ENCODE peak calls at places on chromosomes 2 and 18, in eight cellular contexts. L, C, B, U, H, Z, I and M are unnamed samples.

GRCh38 chr2:188291142-188291616 is 495 bp upstream of the GULP1 start:
- DNase-seq in L (no peak), C (no peak), B (no peak), U (no peak), H (peak; percentile 23), Z (peak; percentile 35), I (peak; percentile 21), M (peak; percentile 60)

GRCh38 chr18:59985289-59985688 is 85.5 kb downstream of the PMAIP1 start:
- DNase-seq in L (no peak), C (no peak), B (no peak), U (no peak), H (no peak), Z (no peak), I (no peak), M (no peak)

GRCh38 chr2:162890690-162891311 is 52.2 kb upstream of the KCNH7 start:
- DNase-seq in L (no peak), C (no peak), B (no peak), U (peak; percentile 61), H (peak; percentile 67), Z (peak; percentile 73), I (peak; percentile 30), M (peak; percentile 31)

GRCh38 chr2:100571668-100572067 is 8.9 kb downstream of the PDCL3 start:
- DNase-seq in L (no peak), C (peak; percentile 11), B (no peak), U (no peak), H (no peak), Z (no peak), I (no peak), M (peak; percentile 67)

GRCh38 chr18:37362158-37362890 is 203.3 kb downstream of the CELF4 start:
- DNase-seq in L (no peak), C (no peak), B (no peak), U (no peak), H (no peak), Z (no peak), I (no peak), M (no peak)

GRCh38 chr2:49210191-49210590 is 55.9 kb upstream of the FSHR start:
- DNase-seq in L (no peak), C (no peak), B (no peak), U (no peak), H (no peak), Z (no peak), I (no peak), M (no peak)

GRCh38 chr2:130882111-130882510 is 45.4 kb downstream of the ARHGEF4 start:
- DNase-seq in L (no peak), C (no peak), B (no peak), U (no peak), H (no peak), Z (no peak), I (no peak), M (no peak)

GRCh38 chr18:30510882-30511281 is 531.7 kb downstream of the DSC3 start:
- DNase-seq in L (no peak), C (no peak), B (no peak), U (no peak), H (no peak), Z (no peak), I (no peak), M (no peak)

GRCh38 chr2:36507408-36507812 is 90.6 kb downstream of the FEZ2 start:
- DNase-seq in L (no peak), C (no peak), B (peak; percentile 19), U (peak; percentile 51), H (peak; percentile 68), Z (peak; percentile 81), I (peak; percentile 45), M (peak; percentile 67)

GRCh38 chr2:134146620-134147019 is 107.3 kb upstream of the MGAT5 start:
- DNase-seq in L (no peak), C (no peak), B (no peak), U (peak; percentile 58), H (no peak), Z (no peak), I (no peak), M (no peak)

GRCh38 chr2:118250463-118250862 is 162.2 kb downstream of the INSIG2 start:
- DNase-seq in L (no peak), C (no peak), B (no peak), U (no peak), H (no peak), Z (no peak), I (no peak), M (no peak)

GRCh38 chr2:173792166-173792565 is 173.0 kb downstream of the SP3 start:
- DNase-seq in L (no peak), C (no peak), B (no peak), U (no peak), H (no peak), Z (no peak), I (no peak), M (no peak)

GRCh38 chr2:152646775-152647174 is 70.5 kb downstream of the PRPF40A start:
- DNase-seq in L (no peak), C (no peak), B (no peak), U (peak; percentile 95), H (peak; percentile 90), Z (peak; percentile 71), I (no peak), M (peak; percentile 67)

DNA sequence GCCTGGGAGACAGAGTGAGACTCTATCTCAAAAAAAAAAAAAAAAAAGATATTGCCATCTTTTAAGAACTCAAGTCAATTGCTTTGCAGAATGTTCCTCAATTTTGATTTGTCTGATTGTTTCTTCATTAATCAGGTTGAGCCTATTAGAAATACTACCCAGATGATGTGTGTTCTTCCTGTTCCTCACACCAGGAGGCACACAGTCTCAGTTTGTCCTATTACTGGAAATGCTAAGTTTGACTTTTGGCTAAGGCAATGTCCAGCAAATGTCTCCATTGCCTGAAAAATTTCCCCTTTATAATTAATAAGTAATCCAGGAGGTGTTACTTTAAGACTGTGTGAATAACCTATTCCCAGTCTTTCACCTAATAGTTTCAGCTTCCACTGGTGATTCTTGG is 28.4 kb downstream of the BOLA3 start:
- DNase-seq in L (no peak), C (no peak), B (no peak), U (no peak), H (peak; percentile 31), Z (peak; percentile 25), I (no peak), M (peak; percentile 7)
- TF ChIP-seq CTCF in L (no peak), C (no peak), B (no peak), U (no peak), H (peak; percentile 24), Z (no peak), I (no peak), M (peak; percentile 32)

GRCh38 chr18:13796515-13796914 is 27.4 kb upstream of the MC5R start:
- DNase-seq in L (no peak), C (no peak), B (no peak), U (no peak), H (no peak), Z (no peak), I (no peak), M (no peak)

GRCh38 chr18:13797157-13797611 is 26.8 kb upstream of the MC5R start:
- DNase-seq in L (no peak), C (no peak), B (no peak), U (no peak), H (no peak), Z (no peak), I (no peak), M (no peak)

GRCh38 chr18:13800505-13801259 is 23.3 kb upstream of the MC5R start:
- DNase-seq in L (peak; percentile 89), C (no peak), B (peak; percentile 69), U (no peak), H (peak; percentile 34), Z (peak; percentile 42), I (peak; percentile 79), M (peak; percentile 28)

GRCh38 chr18:13801260-13801601 is 22.7 kb upstream of the MC5R start:
- DNase-seq in L (no peak), C (no peak), B (no peak), U (no peak), H (no peak), Z (no peak), I (no peak), M (no peak)

DNA sequence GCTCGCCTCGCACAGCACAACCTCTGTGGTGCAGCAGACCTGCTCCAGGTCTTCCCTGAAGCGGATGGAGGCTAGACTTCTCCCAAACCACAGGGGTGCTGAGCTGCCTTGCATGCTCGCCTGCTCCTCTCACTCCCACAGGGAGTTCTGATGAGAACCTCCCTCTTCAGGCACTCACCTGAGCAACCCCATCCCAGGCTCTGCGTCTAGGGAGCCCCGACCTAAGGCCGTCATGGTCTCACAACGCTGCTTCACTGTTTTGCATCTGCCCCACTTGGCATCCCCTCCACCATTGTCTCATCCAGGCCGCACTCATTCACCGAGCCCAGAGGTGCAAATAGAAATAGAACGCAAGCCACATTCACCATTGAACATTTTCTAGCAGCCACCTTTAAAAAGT is 24.6 kb upstream of the MC5R start:
- DNase-seq in L (no peak), C (no peak), B (no peak), U (no peak), H (no peak), Z (no peak), I (no peak), M (no peak)
- TF ChIP-seq CTCF in L (no peak), C (no peak), B (no peak), U (no peak), H (no peak), Z (no peak), I (no peak), M (no peak)

DNA sequence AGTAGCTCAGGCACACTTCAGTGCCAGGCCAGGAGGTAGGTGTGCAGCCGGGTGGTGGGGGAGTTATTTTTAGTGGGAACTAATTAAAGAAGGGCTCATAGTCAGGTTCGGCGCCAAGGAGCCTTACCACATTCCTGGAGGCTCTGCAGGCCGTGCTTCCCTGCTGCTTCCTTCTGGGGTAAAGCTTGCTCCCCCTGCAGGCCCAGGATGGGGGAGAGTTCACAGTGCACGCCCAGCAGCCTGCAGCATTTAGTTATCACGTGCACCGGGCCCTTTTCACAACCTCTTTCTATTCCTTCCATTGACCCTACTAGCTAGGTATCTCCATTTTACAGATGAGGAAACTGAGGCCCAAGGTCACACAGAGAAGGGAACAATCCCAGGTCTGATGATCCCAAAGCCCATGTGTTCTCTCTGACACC is 2.5 kb downstream of the KCNF1 start:
- DNase-seq in L (peak; percentile 65), C (peak; percentile 58), B (no peak), U (peak; percentile 8), H (no peak), Z (no peak), I (peak; percentile 42), M (no peak)
- TF ChIP-seq CTCF in L (no peak), C (no peak), B (peak; percentile 35), U (peak; percentile 69), H (peak; percentile 17), Z (peak; percentile 29), I (no peak), M (peak; percentile 29)

DNA sequence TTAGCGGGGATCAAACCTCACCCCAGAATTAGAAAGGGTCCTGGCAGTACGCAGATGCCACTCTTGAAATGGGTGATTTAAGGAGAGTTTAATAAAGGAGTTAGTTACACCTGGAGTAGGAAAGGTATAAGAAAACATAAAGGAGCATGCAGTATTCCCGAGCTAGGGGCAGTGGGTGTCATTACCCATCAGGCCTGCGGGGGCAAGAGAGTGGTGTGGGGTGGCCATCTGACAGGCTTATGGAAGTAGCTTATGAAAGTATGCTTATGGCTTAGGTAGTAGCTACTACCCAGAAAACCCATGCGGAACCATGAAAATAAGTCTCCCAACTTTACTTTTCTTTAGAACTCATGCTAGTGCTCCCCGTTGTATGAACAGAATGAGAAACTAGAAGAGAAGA is 568.9 kb upstream of the ACVR2A start:
- DNase-seq in L (no peak), C (no peak), B (no peak), U (no peak), H (no peak), Z (peak; percentile 5), I (peak; percentile 18), M (no peak)
- TF ChIP-seq CTCF in L (no peak), C (no peak), B (peak; percentile 40), U (no peak), H (peak; percentile 32), Z (peak; percentile 17), I (peak; percentile 57), M (peak; percentile 31)